ENCODE peak calls at places on chromosomes 6 and 20, in eight cellular contexts. D is K562; O is hypothalamus; R is esophagus muscularis mucosa; W is pancreas; Y is Daoy; N is amniotic epithelial cell; F is stimulated activated CD4-positive, alpha-beta T cell treated with anti-CD3 and anti-CD28 coated beads, Interleukin-1b, Interleukin-23, amount 100 ng/mL, for 1 hour. L is an unnamed sample.

GRCh38 chr6:7150381-7151064 is 42.8 kb downstream of the RREB1 start:
- DNase-seq in D (peak), O (no peak), R (no peak), W (no peak), Y (no peak), N (peak), F (no peak), L (no peak)

GRCh38 chr20:47206962-47207641 is 149.4 kb downstream of the ZMYND8 start:
- DNase-seq in D (no peak), O (no peak), R (no peak), W (no peak), Y (no peak), N (no peak), F (no peak), L (no peak)

GRCh38 chr20:51542894-51543788 is 622 bp upstream of the NFATC2 start:
- DNase-seq in D (no peak), O (no peak), R (no peak), W (peak), Y (no peak), N (no peak), F (no peak), L (no peak)

GRCh38 chr6:165455488-165455887 is 146.1 kb upstream of the C6orf118 start:
- DNase-seq in D (no peak), O (no peak), R (no peak), W (no peak), Y (no peak), N (no peak), F (no peak), L (no peak)

GRCh38 chr6:143187173-143187908 is 126.7 kb downstream of the AIG1 start:
- DNase-seq in D (no peak), O (no peak), R (no peak), W (no peak), Y (peak), N (peak), F (no peak), L (no peak)

GRCh38 chr20:58006346-58007316 is 221.8 kb downstream of the ANKRD60 start:
- DNase-seq in D (no peak), O (no peak), R (no peak), W (no peak), Y (no peak), N (no peak), F (no peak), L (no peak)

GRCh38 chr6:139943391-139943790 is 568.9 kb upstream of the CITED2 start:
- DNase-seq in D (no peak), O (no peak), R (no peak), W (no peak), Y (peak), N (peak), F (no peak), L (peak)

GRCh38 chr20:19673575-19673974 is 84.5 kb upstream of the RIN2 start:
- DNase-seq in D (no peak), O (no peak), R (no peak), W (no peak), Y (peak), N (no peak), F (no peak), L (no peak)

GRCh38 chr6:6614096-6614964 is 25.8 kb downstream of the LY86 start:
- DNase-seq in D (no peak), O (no peak), R (no peak), W (no peak), Y (no peak), N (no peak), F (no peak), L (no peak)

GRCh38 chr6:61953881-61954280 is 332.1 kb downstream of the KHDRBS2 start:
- DNase-seq in D (no peak), O (no peak), R (no peak), W (no peak), Y (no peak), N (no peak), F (no peak), L (no peak)

GRCh38 chr6:162973141-162973872 is 245.5 kb downstream of the PACRG start:
- DNase-seq in D (no peak), O (no peak), R (no peak), W (no peak), Y (no peak), N (no peak), F (no peak), L (no peak)

GRCh38 chr6:129276986-129277385 is 394.0 kb downstream of the LAMA2 start:
- DNase-seq in D (no peak), O (no peak), R (no peak), W (no peak), Y (no peak), N (no peak), F (no peak), L (no peak)

GRCh38 chr20:5786930-5787826 is 37.0 kb downstream of the SHLD1 start:
- DNase-seq in D (no peak), O (no peak), R (no peak), W (peak), Y (no peak), N (peak), F (no peak), L (no peak)

GRCh38 chr6:140980265-140980887 is 1152.3 kb upstream of the GJE1 start:
- DNase-seq in D (no peak), O (no peak), R (no peak), W (no peak), Y (no peak), N (peak), F (no peak), L (no peak)

GRCh38 chr6:132820629-132821381 is 6.4 kb downstream of the RPS12 start:
- DNase-seq in D (peak), O (no peak), R (no peak), W (no peak), Y (peak), N (peak), F (no peak), L (no peak)